ENCODE peak calls at places on chromosomes 3 and 15, in seven cellular contexts. N, K, R, O, A, V and X are unnamed samples.

GRCh38 chr15:35206060-35206675 is 121.1 kb upstream of the NANOGP8 start:
- DNase-seq in N (no peak), K (no peak), R (peak; percentile 7), O (no peak), A (no peak), V (peak; percentile 48), X (peak; percentile 36)

GRCh38 chr3:194367992-194368841 is 1.3 kb downstream of the LRRC15 start:
- DNase-seq in N (no peak), K (no peak), R (peak; percentile 74), O (no peak), A (no peak), V (no peak), X (no peak)

GRCh38 chr15:35450492-35450891 is 95.5 kb downstream of the DPH6 start:
- DNase-seq in N (no peak), K (no peak), R (no peak), O (no peak), A (no peak), V (peak; percentile 62), X (no peak)

GRCh38 chr3:4852780-4853748 is 126.2 kb upstream of the BHLHE40 start:
- DNase-seq in N (no peak), K (no peak), R (no peak), O (no peak), A (no peak), V (peak; percentile 42), X (no peak)

GRCh38 chr15:96230557-96231181 is 99.8 kb upstream of the NR2F2 start:
- DNase-seq in N (no peak), K (no peak), R (no peak), O (no peak), A (no peak), V (no peak), X (no peak)

GRCh38 chr15:100310511-100310910 is 31.3 kb downstream of the ADAMTS17 start:
- DNase-seq in N (no peak), K (no peak), R (peak; percentile 25), O (no peak), A (no peak), V (no peak), X (no peak)

GRCh38 chr15:92819312-92820232 is 80.6 kb upstream of the CHD2 start:
- DNase-seq in N (no peak), K (no peak), R (peak; percentile 63), O (no peak), A (no peak), V (peak; percentile 25), X (peak; percentile 28)

GRCh38 chr3:14823910-14824629 is 5.3 kb downstream of the FGD5 start:
- DNase-seq in N (no peak), K (no peak), R (no peak), O (no peak), A (no peak), V (no peak), X (no peak)

GRCh38 chr3:102141096-102141912 is 292.0 kb downstream of the NFKBIZ start:
- DNase-seq in N (no peak), K (no peak), R (no peak), O (no peak), A (peak; percentile 2), V (no peak), X (no peak)

GRCh38 chr3:52315977-52316764 is at the start of gene DNAH1:
- DNase-seq in N (no peak), K (no peak), R (peak; percentile 78), O (no peak), A (no peak), V (no peak), X (no peak)
- H3K4me3 ChIP-seq in N (no peak within 1 kb of the TSS), K (peak within 1 kb of the TSS; percentile 49), R (no peak within 1 kb of the TSS), O (peak within 1 kb of the TSS; percentile 58), A (no peak within 1 kb of the TSS), V (no peak within 1 kb of the TSS), X (no peak within 1 kb of the TSS)

GRCh38 chr3:31946484-31947081 is 34.5 kb downstream of the OSBPL10 start:
- DNase-seq in N (no peak), K (peak; percentile 25), R (no peak), O (no peak), A (no peak), V (peak; percentile 41), X (no peak)
- H3K4me1 ChIP-seq in N (no peaks in the 10 kb centered on the region), K (no peaks in the 10 kb centered on the region), R (no peaks in the 10 kb centered on the region), O (peaks cover 36% of the 10 kb centered on the region), A (peaks cover 1% of the 10 kb centered on the region), V (peaks cover 13% of the 10 kb centered on the region), X (no peaks in the 10 kb centered on the region)

GRCh38 chr3:129975332-129976090 is 991 bp downstream of the TRH start:
- DNase-seq in N (no peak), K (peak; percentile 37), R (peak; percentile 76), O (peak; percentile 23), A (peak; percentile 55), V (peak; percentile 46), X (no peak)
- H3K4me3 ChIP-seq in N (peak overlapping the region; percentile 31), K (peak overlapping the region; percentile 32), R (no peak overlapping the region), O (peak overlapping the region; percentile 51), A (peak overlapping the region; percentile 38), V (no peak overlapping the region), X (peak overlapping the region; percentile 8)

GRCh38 chr15:44836094-44836493 is 99.8 kb downstream of the TRIM69 start:
- DNase-seq in N (no peak), K (no peak), R (no peak), O (no peak), A (no peak), V (no peak), X (no peak)
- H3K4me1 ChIP-seq in N (peaks cover 2% of the 10 kb centered on the region), K (no peaks in the 10 kb centered on the region), R (no peaks in the 10 kb centered on the region), O (no peaks in the 10 kb centered on the region), A (peaks cover 2% of the 10 kb centered on the region), V (no peaks in the 10 kb centered on the region), X (no peaks in the 10 kb centered on the region)

DNA sequence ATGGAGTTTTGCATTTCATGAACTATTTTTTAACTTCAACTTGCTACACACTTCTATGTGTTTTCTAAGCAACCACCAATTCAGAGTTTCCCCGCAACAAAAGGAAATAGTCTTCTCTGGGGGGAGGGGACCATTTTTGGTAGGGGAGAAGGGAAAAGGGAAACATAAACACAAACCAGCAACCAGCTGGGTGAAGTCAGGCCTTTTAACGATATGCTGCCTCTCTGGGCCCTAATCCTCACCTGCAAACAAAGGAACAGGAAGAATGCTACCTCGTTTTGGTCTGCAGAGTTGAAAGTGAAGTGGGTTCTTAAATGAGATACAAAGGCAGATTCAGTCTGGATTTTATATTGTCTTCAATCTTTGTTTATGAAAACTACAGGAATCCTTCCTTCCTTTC is 35.0 kb upstream of the WNT5A start:
- DNase-seq in N (no peak), K (no peak), R (no peak), O (no peak), A (no peak), V (peak; percentile 67), X (no peak)
- H3K4me3 ChIP-seq in N (no peak overlapping the region), K (no peak overlapping the region), R (no peak overlapping the region), O (no peak overlapping the region), A (no peak overlapping the region), V (no peak overlapping the region), X (no peak overlapping the region)

DNA sequence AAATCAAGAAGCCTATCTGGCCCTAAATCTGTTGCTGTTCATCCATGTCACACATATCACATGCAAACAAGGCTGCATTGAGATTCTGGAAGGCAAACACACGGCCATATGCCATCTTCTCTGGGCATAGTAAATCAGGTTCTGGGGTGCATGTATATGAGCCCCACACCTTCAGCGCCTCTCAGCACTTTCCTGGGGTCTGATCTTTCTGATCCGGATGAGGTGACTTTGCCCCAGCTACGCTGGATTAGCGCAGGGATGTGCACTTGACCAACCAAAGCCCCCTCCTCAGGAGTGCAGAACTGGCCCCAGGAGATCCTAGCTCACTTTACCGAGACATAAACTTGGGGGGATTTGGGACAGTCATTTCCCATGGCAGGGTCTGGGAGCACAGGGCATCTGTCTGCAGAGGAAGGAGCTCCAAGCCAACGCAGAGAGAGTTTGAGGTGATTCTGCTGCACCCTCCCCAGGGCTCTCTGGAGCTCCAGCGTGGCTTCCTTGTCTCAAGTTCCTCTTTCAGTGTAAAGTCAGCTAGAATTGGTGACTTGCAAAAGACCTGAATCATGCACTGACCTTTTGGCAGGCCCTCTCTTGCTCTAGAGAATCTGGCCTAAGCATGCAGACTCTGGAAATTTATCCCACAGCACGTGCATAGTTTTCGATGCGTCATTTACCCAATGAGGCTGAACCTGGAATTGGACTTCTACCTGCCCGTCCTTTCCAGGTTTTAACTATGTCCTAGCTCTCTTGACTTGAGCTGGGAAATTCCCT is 63.5 kb upstream of the KLF13 start:
- DNase-seq in N (peak; percentile 16), K (peak; percentile 64), R (no peak), O (peak; percentile 34), A (no peak), V (no peak), X (peak; percentile 87)
- H3K4me1 ChIP-seq in N (peaks cover 66% of the 10 kb centered on the region), K (no peaks in the 10 kb centered on the region), R (peaks cover 40% of the 10 kb centered on the region), O (peaks cover 25% of the 10 kb centered on the region), A (peaks cover 15% of the 10 kb centered on the region), V (no peaks in the 10 kb centered on the region), X (peaks cover 17% of the 10 kb centered on the region)

GRCh38 chr15:90320885-90321278 is 31.2 kb upstream of the ZNF774 start:
- DNase-seq in N (no peak), K (no peak), R (no peak), O (no peak), A (no peak), V (no peak), X (no peak)

GRCh38 chr15:90322531-90322930 is 29.6 kb upstream of the ZNF774 start:
- DNase-seq in N (no peak), K (no peak), R (no peak), O (no peak), A (no peak), V (peak; percentile 80), X (no peak)

GRCh38 chr15:90318591-90318990 is 33.5 kb upstream of the ZNF774 start:
- DNase-seq in N (no peak), K (no peak), R (no peak), O (no peak), A (no peak), V (no peak), X (no peak)

GRCh38 chr15:90316139-90316538 is 35.9 kb upstream of the ZNF774 start:
- DNase-seq in N (no peak), K (no peak), R (no peak), O (no peak), A (no peak), V (no peak), X (no peak)

GRCh38 chr15:90320062-90320884 is 31.8 kb upstream of the ZNF774 start:
- DNase-seq in N (peak; percentile 63), K (peak; percentile 85), R (peak; percentile 85), O (peak; percentile 73), A (peak; percentile 90), V (peak; percentile 95), X (peak; percentile 87)
- H3K4me3 ChIP-seq in N (no peak overlapping the region), K (peak overlapping the region; percentile 29), R (peak overlapping the region; percentile 13), O (peak overlapping the region; percentile 26), A (no peak overlapping the region), V (no peak overlapping the region), X (no peak overlapping the region)

GRCh38 chr3:45546223-45546622 is 48.3 kb upstream of the LIMD1 start:
- DNase-seq in N (no peak), K (no peak), R (no peak), O (no peak), A (no peak), V (no peak), X (no peak)
- H3K4me1 ChIP-seq in N (no peaks in the 10 kb centered on the region), K (peaks cover 4% of the 10 kb centered on the region), R (peaks cover 20% of the 10 kb centered on the region), O (peaks cover 83% of the 10 kb centered on the region), A (peaks cover 6% of the 10 kb centered on the region), V (no peaks in the 10 kb centered on the region), X (no peaks in the 10 kb centered on the region)

GRCh38 chr3:87793322-87793877 is 265.4 kb downstream of the CGGBP1 start:
- DNase-seq in N (no peak), K (no peak), R (no peak), O (no peak), A (no peak), V (no peak), X (no peak)
- H3K4me3 ChIP-seq in N (peak overlapping the region; percentile 13), K (peak overlapping the region; percentile 49), R (no peak overlapping the region), O (peak overlapping the region; percentile 64), A (peak overlapping the region; percentile 39), V (peak overlapping the region; percentile 60), X (no peak overlapping the region)

GRCh38 chr3:157110761-157111238 is 49.1 kb downstream of the CCNL1 start:
- DNase-seq in N (no peak), K (peak; percentile 70), R (no peak), O (no peak), A (peak; percentile 75), V (no peak), X (no peak)
- H3K4me1 ChIP-seq in N (no peaks in the 10 kb centered on the region), K (peaks cover 4% of the 10 kb centered on the region), R (peaks cover 13% of the 10 kb centered on the region), O (peaks cover 67% of the 10 kb centered on the region), A (peaks cover 89% of the 10 kb centered on the region), V (peaks cover 20% of the 10 kb centered on the region), X (no peaks in the 10 kb centered on the region)